ENCODE peak calls at places on chromosome 3, in nine cellular contexts. One of them, this sample, is unnamed.

GRCh38 chr3:153166206-153166605 is 4.2 kb downstream of the RAP2B start:
- DNase-seq in HCT116: no peak
- DNase-seq in thyroid gland: no peak
- DNase-seq in lower leg skin: no peak
- DNase-seq in body of pancreas: no peak
- DNase-seq in IMR-90: peak
- DNase-seq in sigmoid colon: no peak
- DNase-seq in H54: no peak
- DNase-seq in GM12891: no peak
- DNase-seq in this sample: no peak

GRCh38 chr3:32124977-32125376 is 18.6 kb downstream of the GPD1L start:
- DNase-seq in HCT116: no peak
- DNase-seq in thyroid gland: no peak
- DNase-seq in lower leg skin: no peak
- DNase-seq in body of pancreas: no peak
- DNase-seq in IMR-90: no peak
- DNase-seq in sigmoid colon: no peak
- DNase-seq in H54: no peak
- DNase-seq in GM12891: no peak
- DNase-seq in this sample: no peak

GRCh38 chr3:136862611-136862951 is 573 bp downstream of the NCK1 start:
- DNase-seq in HCT116: peak
- DNase-seq in thyroid gland: peak
- DNase-seq in lower leg skin: peak
- DNase-seq in body of pancreas: peak
- DNase-seq in IMR-90: peak
- DNase-seq in sigmoid colon: peak
- DNase-seq in H54: no peak
- DNase-seq in GM12891: peak
- DNase-seq in this sample: peak

GRCh38 chr3:137165117-137165806 is 207.5 kb downstream of the IL20RB start:
- DNase-seq in HCT116: no peak
- DNase-seq in thyroid gland: no peak
- DNase-seq in lower leg skin: no peak
- DNase-seq in body of pancreas: no peak
- DNase-seq in IMR-90: peak
- DNase-seq in sigmoid colon: no peak
- DNase-seq in H54: peak
- DNase-seq in GM12891: no peak
- DNase-seq in this sample: no peak

GRCh38 chr3:33278106-33278672 is 947 bp downstream of the FBXL2 start:
- DNase-seq in HCT116: no peak
- DNase-seq in thyroid gland: peak
- DNase-seq in lower leg skin: no peak
- DNase-seq in body of pancreas: no peak
- DNase-seq in IMR-90: no peak
- DNase-seq in sigmoid colon: no peak
- DNase-seq in H54: no peak
- DNase-seq in GM12891: no peak
- DNase-seq in this sample: no peak

GRCh38 chr3:58175429-58176184 is 35.2 kb downstream of the DNASE1L3 start:
- DNase-seq in HCT116: no peak
- DNase-seq in thyroid gland: peak
- DNase-seq in lower leg skin: no peak
- DNase-seq in body of pancreas: peak
- DNase-seq in IMR-90: peak
- DNase-seq in sigmoid colon: peak
- DNase-seq in H54: no peak
- DNase-seq in GM12891: no peak
- DNase-seq in this sample: no peak

GRCh38 chr3:9955067-9955502 is 2.9 kb upstream of the PRRT3 start:
- DNase-seq in HCT116: no peak
- DNase-seq in thyroid gland: peak
- DNase-seq in lower leg skin: no peak
- DNase-seq in body of pancreas: peak
- DNase-seq in IMR-90: peak
- DNase-seq in sigmoid colon: no peak
- DNase-seq in H54: no peak
- DNase-seq in GM12891: no peak
- DNase-seq in this sample: no peak

GRCh38 chr3:156676467-156677119 is 2.2 kb downstream of the TIPARP start:
- DNase-seq in HCT116: no peak
- DNase-seq in thyroid gland: no peak
- DNase-seq in lower leg skin: no peak
- DNase-seq in body of pancreas: no peak
- DNase-seq in IMR-90: peak
- DNase-seq in sigmoid colon: no peak
- DNase-seq in H54: no peak
- DNase-seq in GM12891: no peak
- DNase-seq in this sample: no peak

GRCh38 chr3:71518089-71518488 is 65.4 kb downstream of the FOXP1 start:
- DNase-seq in HCT116: no peak
- DNase-seq in thyroid gland: no peak
- DNase-seq in lower leg skin: no peak
- DNase-seq in body of pancreas: no peak
- DNase-seq in IMR-90: no peak
- DNase-seq in sigmoid colon: no peak
- DNase-seq in H54: no peak
- DNase-seq in GM12891: no peak
- DNase-seq in this sample: no peak

GRCh38 chr3:18061737-18062136 is 319.3 kb upstream of the TBC1D5 start:
- DNase-seq in HCT116: no peak
- DNase-seq in thyroid gland: no peak
- DNase-seq in lower leg skin: no peak
- DNase-seq in body of pancreas: no peak
- DNase-seq in IMR-90: no peak
- DNase-seq in sigmoid colon: no peak
- DNase-seq in H54: no peak
- DNase-seq in GM12891: no peak
- DNase-seq in this sample: no peak

GRCh38 chr3:73452731-73453130 is 172.0 kb downstream of the PDZRN3 start:
- DNase-seq in HCT116: no peak
- DNase-seq in thyroid gland: no peak
- DNase-seq in lower leg skin: no peak
- DNase-seq in body of pancreas: no peak
- DNase-seq in IMR-90: no peak
- DNase-seq in sigmoid colon: no peak
- DNase-seq in H54: no peak
- DNase-seq in GM12891: no peak
- DNase-seq in this sample: no peak

GRCh38 chr3:14216257-14217048 is 37.8 kb downstream of the LSM3 start:
- DNase-seq in HCT116: no peak
- DNase-seq in thyroid gland: no peak
- DNase-seq in lower leg skin: no peak
- DNase-seq in body of pancreas: no peak
- DNase-seq in IMR-90: no peak
- DNase-seq in sigmoid colon: no peak
- DNase-seq in H54: no peak
- DNase-seq in GM12891: no peak
- DNase-seq in this sample: no peak

GRCh38 chr3:71208273-71209095 is 375.0 kb downstream of the FOXP1 start:
- DNase-seq in HCT116: no peak
- DNase-seq in thyroid gland: no peak
- DNase-seq in lower leg skin: no peak
- DNase-seq in body of pancreas: peak
- DNase-seq in IMR-90: peak
- DNase-seq in sigmoid colon: no peak
- DNase-seq in H54: no peak
- DNase-seq in GM12891: no peak
- DNase-seq in this sample: no peak

GRCh38 chr3:45180051-45180450 is 33.9 kb upstream of the CDCP1 start:
- DNase-seq in HCT116: no peak
- DNase-seq in thyroid gland: peak
- DNase-seq in lower leg skin: no peak
- DNase-seq in body of pancreas: no peak
- DNase-seq in IMR-90: peak
- DNase-seq in sigmoid colon: no peak
- DNase-seq in H54: peak
- DNase-seq in GM12891: no peak
- DNase-seq in this sample: no peak

GRCh38 chr3:177932750-177933660 is 603.2 kb upstream of the KCNMB2 start:
- DNase-seq in HCT116: no peak
- DNase-seq in thyroid gland: no peak
- DNase-seq in lower leg skin: no peak
- DNase-seq in body of pancreas: no peak
- DNase-seq in IMR-90: peak
- DNase-seq in sigmoid colon: no peak
- DNase-seq in H54: no peak
- DNase-seq in GM12891: no peak
- DNase-seq in this sample: no peak

GRCh38 chr3:43246956-43247355 is 39.4 kb upstream of the SNRK start:
- DNase-seq in HCT116: no peak
- DNase-seq in thyroid gland: no peak
- DNase-seq in lower leg skin: no peak
- DNase-seq in body of pancreas: no peak
- DNase-seq in IMR-90: no peak
- DNase-seq in sigmoid colon: no peak
- DNase-seq in H54: no peak
- DNase-seq in GM12891: no peak
- DNase-seq in this sample: no peak

GRCh38 chr3:10970306-10970979 is 22.1 kb upstream of the SLC6A1 start:
- DNase-seq in HCT116: no peak
- DNase-seq in thyroid gland: no peak
- DNase-seq in lower leg skin: no peak
- DNase-seq in body of pancreas: no peak
- DNase-seq in IMR-90: no peak
- DNase-seq in sigmoid colon: no peak
- DNase-seq in H54: no peak
- DNase-seq in GM12891: no peak
- DNase-seq in this sample: no peak

GRCh38 chr3:182979719-182980191 is 583 bp downstream of the DCUN1D1 start:
- DNase-seq in HCT116: no peak
- DNase-seq in thyroid gland: peak
- DNase-seq in lower leg skin: no peak
- DNase-seq in body of pancreas: peak
- DNase-seq in IMR-90: peak
- DNase-seq in sigmoid colon: peak
- DNase-seq in H54: peak
- DNase-seq in GM12891: no peak
- DNase-seq in this sample: no peak

GRCh38 chr3:184399410-184399809 is 19.6 kb downstream of the CHRD start:
- DNase-seq in HCT116: no peak
- DNase-seq in thyroid gland: no peak
- DNase-seq in lower leg skin: no peak
- DNase-seq in body of pancreas: no peak
- DNase-seq in IMR-90: peak
- DNase-seq in sigmoid colon: peak
- DNase-seq in H54: peak
- DNase-seq in GM12891: no peak
- DNase-seq in this sample: no peak

GRCh38 chr3:18234717-18235335 is 190.3 kb downstream of the SATB1 start:
- DNase-seq in HCT116: no peak
- DNase-seq in thyroid gland: no peak
- DNase-seq in lower leg skin: no peak
- DNase-seq in body of pancreas: no peak
- DNase-seq in IMR-90: no peak
- DNase-seq in sigmoid colon: no peak
- DNase-seq in H54: no peak
- DNase-seq in GM12891: no peak
- DNase-seq in this sample: no peak

GRCh38 chr3:72255736-72256559 is 471.0 kb upstream of the PROK2 start:
- DNase-seq in HCT116: no peak
- DNase-seq in thyroid gland: peak
- DNase-seq in lower leg skin: peak
- DNase-seq in body of pancreas: peak
- DNase-seq in IMR-90: no peak
- DNase-seq in sigmoid colon: peak
- DNase-seq in H54: no peak
- DNase-seq in GM12891: no peak
- DNase-seq in this sample: no peak

GRCh38 chr3:180961087-180961486 is 28.4 kb downstream of the DNAJC19 start:
- DNase-seq in HCT116: no peak
- DNase-seq in thyroid gland: no peak
- DNase-seq in lower leg skin: no peak
- DNase-seq in body of pancreas: no peak
- DNase-seq in IMR-90: no peak
- DNase-seq in sigmoid colon: no peak
- DNase-seq in H54: no peak
- DNase-seq in GM12891: no peak
- DNase-seq in this sample: no peak

GRCh38 chr3:125134952-125135351 is 77.6 kb downstream of the SLC12A8 start:
- DNase-seq in HCT116: no peak
- DNase-seq in thyroid gland: no peak
- DNase-seq in lower leg skin: no peak
- DNase-seq in body of pancreas: no peak
- DNase-seq in IMR-90: no peak
- DNase-seq in sigmoid colon: no peak
- DNase-seq in H54: no peak
- DNase-seq in GM12891: no peak
- DNase-seq in this sample: no peak
- TF ChIP-seq POLR2A in HCT116: no peak
- TF ChIP-seq POLR2A in thyroid gland: no peak
- TF ChIP-seq POLR2A in lower leg skin: no peak
- TF ChIP-seq POLR2A in body of pancreas: no peak
- TF ChIP-seq POLR2A in IMR-90: no peak
- TF ChIP-seq POLR2A in sigmoid colon: no peak
- TF ChIP-seq POLR2A in H54: no peak
- TF ChIP-seq POLR2A in GM12891: no peak
- TF ChIP-seq POLR2A in this sample: no peak

DNA sequence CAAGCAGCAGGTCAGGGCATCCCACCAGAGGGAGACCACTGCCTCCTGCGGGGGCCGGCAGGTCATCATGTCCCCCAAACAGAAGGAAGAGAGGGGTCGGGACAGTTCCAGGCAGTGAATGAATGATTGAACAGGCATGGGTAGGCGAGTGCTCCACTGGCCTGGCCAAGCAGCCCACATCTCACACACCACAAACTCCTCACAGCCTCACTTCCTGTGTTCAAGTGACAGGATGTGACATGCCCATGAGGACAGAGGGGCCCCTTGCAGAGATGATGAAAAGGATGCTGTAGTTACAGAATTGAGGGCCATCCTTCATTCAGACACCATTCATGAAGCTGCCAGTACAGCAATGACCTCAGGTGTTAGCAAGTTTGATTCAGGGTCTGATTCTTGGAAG is 3.7 kb downstream of the IQSEC1 start:
- DNase-seq in HCT116: no peak
- DNase-seq in thyroid gland: no peak
- DNase-seq in lower leg skin: no peak
- DNase-seq in body of pancreas: peak
- DNase-seq in IMR-90: no peak
- DNase-seq in sigmoid colon: no peak
- DNase-seq in H54: no peak
- DNase-seq in GM12891: peak
- DNase-seq in this sample: peak
- TF ChIP-seq POLR2A in HCT116: no peak
- TF ChIP-seq POLR2A in thyroid gland: no peak
- TF ChIP-seq POLR2A in lower leg skin: no peak
- TF ChIP-seq POLR2A in body of pancreas: no peak
- TF ChIP-seq POLR2A in IMR-90: no peak
- TF ChIP-seq POLR2A in sigmoid colon: no peak
- TF ChIP-seq POLR2A in H54: no peak
- TF ChIP-seq POLR2A in GM12891: peak
- TF ChIP-seq POLR2A in this sample: no peak

GRCh38 chr3:195129644-195130492 is 141.1 kb downstream of the XXYLT1 start:
- DNase-seq in HCT116: no peak
- DNase-seq in thyroid gland: no peak
- DNase-seq in lower leg skin: no peak
- DNase-seq in body of pancreas: no peak
- DNase-seq in IMR-90: peak
- DNase-seq in sigmoid colon: no peak
- DNase-seq in H54: no peak
- DNase-seq in GM12891: no peak
- DNase-seq in this sample: peak
- TF ChIP-seq POLR2A in HCT116: no peak
- TF ChIP-seq POLR2A in thyroid gland: no peak
- TF ChIP-seq POLR2A in lower leg skin: no peak
- TF ChIP-seq POLR2A in body of pancreas: no peak
- TF ChIP-seq POLR2A in IMR-90: no peak
- TF ChIP-seq POLR2A in sigmoid colon: no peak
- TF ChIP-seq POLR2A in H54: no peak
- TF ChIP-seq POLR2A in GM12891: peak
- TF ChIP-seq POLR2A in this sample: peak

GRCh38 chr3:99686955-99687612 is 48.7 kb downstream of the COL8A1 start:
- DNase-seq in HCT116: peak
- DNase-seq in thyroid gland: peak
- DNase-seq in lower leg skin: no peak
- DNase-seq in body of pancreas: peak
- DNase-seq in IMR-90: peak
- DNase-seq in sigmoid colon: peak
- DNase-seq in H54: peak
- DNase-seq in GM12891: peak
- DNase-seq in this sample: no peak
- TF ChIP-seq POLR2A in HCT116: no peak
- TF ChIP-seq POLR2A in thyroid gland: no peak
- TF ChIP-seq POLR2A in lower leg skin: no peak
- TF ChIP-seq POLR2A in body of pancreas: no peak
- TF ChIP-seq POLR2A in IMR-90: no peak
- TF ChIP-seq POLR2A in sigmoid colon: no peak
- TF ChIP-seq POLR2A in H54: no peak
- TF ChIP-seq POLR2A in GM12891: no peak
- TF ChIP-seq POLR2A in this sample: no peak